ENCODE peak calls at places on chromosome 17, in nine cellular contexts. A is thoracic aorta; M is H1; V is brain microvascular endothelial cell; F is CD8-positive, alpha-beta memory T cell; X is IMR-90; U is tibial nerve; T is CD8-positive, alpha-beta T cell; Z is caudate nucleus. Y is an unnamed sample.

GRCh38 chr17:69067274-69068047 is 6.7 kb upstream of the ABCA9 start:
- DNase-seq in A (no peak), M (no peak), V (no peak), F (no peak), X (no peak), U (no peak), T (no peak), Z (no peak), Y (no peak)

GRCh38 chr17:50440172-50440837 is 14.3 kb downstream of the ACSF2 start:
- DNase-seq in A (no peak), M (no peak), V (no peak), F (no peak), X (no peak), U (no peak), T (no peak), Z (no peak), Y (no peak)

GRCh38 chr17:77312061-77312684 is 171.4 kb downstream of the SEC14L1 start:
- DNase-seq in A (no peak), M (no peak), V (no peak), F (no peak), X (no peak), U (no peak), T (no peak), Z (no peak), Y (peak)

GRCh38 chr17:68455756-68456528 is 1.4 kb downstream of the WIPI1 start:
- DNase-seq in A (no peak), M (no peak), V (peak), F (no peak), X (peak), U (peak), T (no peak), Z (no peak), Y (no peak)

GRCh38 chr17:34384271-34384670 is 21.2 kb upstream of the CCL1 start:
- DNase-seq in A (no peak), M (no peak), V (no peak), F (no peak), X (no peak), U (no peak), T (no peak), Z (no peak), Y (no peak)

GRCh38 chr17:81646869-81647600 is 9.3 kb downstream of the PDE6G start:
- DNase-seq in A (no peak), M (no peak), V (no peak), F (no peak), X (no peak), U (no peak), T (no peak), Z (no peak), Y (no peak)

GRCh38 chr17:9768381-9768934 is 22.9 kb downstream of the DHRS7C start:
- DNase-seq in A (no peak), M (no peak), V (no peak), F (no peak), X (peak), U (no peak), T (no peak), Z (no peak), Y (no peak)

GRCh38 chr17:62807812-62808575 is at the start of gene MARCHF10:
- DNase-seq in A (no peak), M (no peak), V (no peak), F (no peak), X (no peak), U (no peak), T (no peak), Z (no peak), Y (peak)

GRCh38 chr17:10327640-10328039 is 45.2 kb downstream of the MYH13 start:
- DNase-seq in A (peak), M (peak), V (peak), F (peak), X (peak), U (peak), T (peak), Z (no peak), Y (peak)

GRCh38 chr17:27549251-27549919 is 81.6 kb upstream of the LGALS9 start:
- DNase-seq in A (no peak), M (no peak), V (no peak), F (no peak), X (no peak), U (no peak), T (no peak), Z (peak), Y (peak)

GRCh38 chr17:49926886-49927285 is 42.1 kb upstream of the DLX4 start:
- DNase-seq in A (no peak), M (no peak), V (no peak), F (no peak), X (no peak), U (no peak), T (no peak), Z (no peak), Y (peak)

GRCh38 chr17:82187500-82187899 is 25.1 kb downstream of the CCDC57 start:
- DNase-seq in A (no peak), M (no peak), V (no peak), F (no peak), X (no peak), U (no peak), T (no peak), Z (no peak), Y (no peak)

GRCh38 chr17:74520790-74521480 is 10.3 kb downstream of the CD300LB start:
- DNase-seq in A (no peak), M (no peak), V (no peak), F (no peak), X (no peak), U (no peak), T (peak), Z (no peak), Y (no peak)
- H3K27ac ChIP-seq in A (peak), M (no peak), V (no peak), F (no peak), X (no peak), U (peak), T (no peak), Z (peak), Y (no peak)

GRCh38 chr17:6107791-6108190 is 37.6 kb downstream of the WSCD1 start:
- DNase-seq in A (no peak), M (no peak), V (no peak), F (no peak), X (no peak), U (no peak), T (no peak), Z (no peak), Y (no peak)

GRCh38 chr17:6105608-6106007 is 35.4 kb downstream of the WSCD1 start:
- DNase-seq in A (no peak), M (no peak), V (no peak), F (no peak), X (no peak), U (no peak), T (no peak), Z (no peak), Y (no peak)

GRCh38 chr17:6102615-6103014 is 32.4 kb downstream of the WSCD1 start:
- DNase-seq in A (no peak), M (no peak), V (no peak), F (no peak), X (no peak), U (no peak), T (no peak), Z (no peak), Y (no peak)

GRCh38 chr17:6106212-6106611 is 36.0 kb downstream of the WSCD1 start:
- DNase-seq in A (no peak), M (no peak), V (no peak), F (no peak), X (no peak), U (no peak), T (no peak), Z (no peak), Y (no peak)

GRCh38 chr17:6104956-6105355 is 34.8 kb downstream of the WSCD1 start:
- DNase-seq in A (no peak), M (no peak), V (no peak), F (no peak), X (no peak), U (no peak), T (no peak), Z (no peak), Y (peak)
- H3K27ac ChIP-seq in A (no peak), M (no peak), V (no peak), F (no peak), X (no peak), U (no peak), T (no peak), Z (no peak), Y (no peak)

GRCh38 chr17:40598928-40599627 is 33.8 kb upstream of the CCR7 start:
- DNase-seq in A (no peak), M (no peak), V (peak), F (peak), X (peak), U (peak), T (no peak), Z (no peak), Y (no peak)
- H3K27ac ChIP-seq in A (no peak), M (no peak), V (no peak), F (peak), X (no peak), U (peak), T (peak), Z (peak), Y (no peak)

GRCh38 chr17:56292628-56293027 is 139.4 kb downstream of the ANKFN1 start:
- DNase-seq in A (no peak), M (no peak), V (no peak), F (no peak), X (no peak), U (no peak), T (no peak), Z (no peak), Y (no peak)
- H3K27ac ChIP-seq in A (no peak), M (no peak), V (no peak), F (no peak), X (no peak), U (no peak), T (no peak), Z (no peak), Y (no peak)

GRCh38 chr17:57852955-57853328 is 3.1 kb upstream of the MRPS23 start:
- DNase-seq in A (no peak), M (no peak), V (no peak), F (no peak), X (no peak), U (no peak), T (no peak), Z (no peak), Y (no peak)

GRCh38 chr17:57856792-57857620 is 7.2 kb upstream of the MRPS23 start:
- DNase-seq in A (no peak), M (no peak), V (no peak), F (no peak), X (no peak), U (no peak), T (no peak), Z (no peak), Y (no peak)

GRCh38 chr17:57853695-57854094 is 3.9 kb upstream of the MRPS23 start:
- DNase-seq in A (peak), M (no peak), V (no peak), F (no peak), X (no peak), U (no peak), T (no peak), Z (no peak), Y (peak)

GRCh38 chr17:57852041-57852954 is 2.5 kb upstream of the MRPS23 start:
- DNase-seq in A (no peak), M (no peak), V (no peak), F (no peak), X (no peak), U (no peak), T (no peak), Z (no peak), Y (no peak)

GRCh38 chr17:57855391-57856035 is 5.7 kb upstream of the MRPS23 start:
- DNase-seq in A (no peak), M (no peak), V (no peak), F (no peak), X (no peak), U (no peak), T (no peak), Z (no peak), Y (peak)
- H3K27ac ChIP-seq in A (peak), M (no peak), V (no peak), F (no peak), X (no peak), U (no peak), T (no peak), Z (no peak), Y (no peak)

DNA sequence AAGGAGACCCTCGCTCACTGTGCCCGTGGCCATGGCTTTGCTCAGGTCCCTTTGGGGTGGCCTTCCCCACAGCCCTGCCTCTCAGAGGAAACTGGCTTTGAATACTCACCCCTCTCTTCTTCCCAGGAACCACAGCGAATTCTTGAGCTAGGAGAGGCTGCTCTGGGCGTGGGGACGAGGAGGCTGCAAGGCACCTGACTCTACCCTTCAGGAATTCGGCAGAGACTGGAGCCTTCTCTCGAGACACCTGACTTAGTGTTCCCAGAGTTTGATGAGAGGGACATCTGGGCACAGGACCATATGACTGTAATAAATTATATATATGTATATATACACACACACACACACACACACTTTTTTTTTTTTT is 6.2 kb downstream of the LLGL2 start:
- DNase-seq in A (no peak), M (no peak), V (no peak), F (no peak), X (no peak), U (no peak), T (no peak), Z (no peak), Y (no peak)
- H3K27ac ChIP-seq in A (no peak), M (no peak), V (no peak), F (no peak), X (no peak), U (no peak), T (no peak), Z (no peak), Y (no peak)

DNA sequence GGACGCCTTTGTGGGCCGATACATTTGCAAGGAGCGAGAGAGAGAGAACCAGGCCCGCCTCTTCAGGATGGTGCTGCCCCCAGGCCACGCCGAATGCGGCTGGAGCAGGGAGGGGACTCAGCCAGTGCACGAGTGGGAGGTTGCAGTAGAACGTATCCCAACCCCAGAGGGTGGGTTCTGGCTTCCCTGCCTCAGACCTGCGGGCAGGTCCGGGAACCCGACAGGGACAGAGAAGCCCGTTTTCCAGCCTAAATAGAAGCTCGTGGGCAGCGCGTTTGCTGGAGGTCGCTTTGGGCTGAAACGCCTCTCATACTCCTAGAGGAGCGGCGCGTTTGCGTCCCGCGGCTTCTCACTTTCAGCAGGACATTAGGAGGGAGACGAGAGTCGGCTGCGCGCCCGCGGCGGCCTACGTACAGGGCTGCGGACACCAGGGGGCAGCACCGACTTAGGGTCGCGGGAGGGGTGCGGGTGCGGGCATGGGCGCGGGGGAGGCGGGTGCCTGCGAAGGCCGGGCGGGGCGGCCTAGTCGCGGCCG is 11.0 kb downstream of the TBX2 start:
- DNase-seq in A (no peak), M (no peak), V (peak), F (peak), X (peak), U (peak), T (peak), Z (peak), Y (peak)
- H3K27ac ChIP-seq in A (peak), M (no peak), V (no peak), F (no peak), X (peak), U (peak), T (no peak), Z (peak), Y (no peak)

GRCh38 chr17:7615265-7615747 is 609 bp upstream of the FXR2 start:
- DNase-seq in A (no peak), M (no peak), V (no peak), F (no peak), X (no peak), U (no peak), T (no peak), Z (no peak), Y (no peak)
- H3K27ac ChIP-seq in A (peak), M (peak), V (no peak), F (peak), X (peak), U (peak), T (peak), Z (peak), Y (peak)

Y was measured in pancreas.